ENCODE peak calls at places on chromosome 20, in four cellular contexts. B is tibial nerve, P is breast epithelium, S is nephron progenitor cell. A is an unnamed sample.

GRCh38 chr20:63980317-63980805 is 571 bp upstream of the PRPF6 start:
- DNase-seq in B (no peak), P (no peak), S (no peak), A (no peak)

GRCh38 chr20:61442075-61442670 is 190.1 kb downstream of the CDH4 start:
- DNase-seq in B (no peak), P (no peak), S (no peak), A (no peak)

GRCh38 chr20:14986026-14986655 is 648.7 kb upstream of the FLRT3 start:
- DNase-seq in B (no peak), P (no peak), S (no peak), A (no peak)

GRCh38 chr20:19886666-19887288 is 128.7 kb downstream of the RIN2 start:
- DNase-seq in B (no peak), P (no peak), S (no peak), A (no peak)

GRCh38 chr20:46307999-46308257 is 370 bp downstream of the CDH22 start:
- DNase-seq in B (no peak), P (no peak), S (no peak), A (no peak)

GRCh38 chr20:45918182-45918737 is 6.3 kb upstream of the PLTP start:
- DNase-seq in B (no peak), P (no peak), S (no peak), A (no peak)

GRCh38 chr20:15673206-15673605 is 900.0 kb downstream of the KIF16B start:
- DNase-seq in B (no peak), P (no peak), S (no peak), A (no peak)

GRCh38 chr20:32438331-32438858 is 80.3 kb downstream of the ASXL1 start:
- DNase-seq in B (no peak), P (no peak), S (no peak), A (no peak)

GRCh38 chr20:51660741-51661608 is 107.2 kb downstream of the ATP9A start:
- DNase-seq in B (no peak), P (no peak), S (no peak), A (no peak)

GRCh38 chr20:43957392-43957791 is 42.7 kb downstream of the TOX2 start:
- DNase-seq in B (no peak), P (no peak), S (no peak), A (no peak)

GRCh38 chr20:24502184-24502583 is 32.8 kb downstream of the SYNDIG1 start:
- DNase-seq in B (no peak), P (no peak), S (no peak), A (no peak)

GRCh38 chr20:34710568-34710839 is 6.4 kb downstream of the TP53INP2 start:
- DNase-seq in B (no peak), P (no peak), S (no peak), A (no peak)

GRCh38 chr20:14489544-14489943 is 152.1 kb upstream of the FLRT3 start:
- DNase-seq in B (no peak), P (no peak), S (no peak), A (no peak)

GRCh38 chr20:25540273-25540672 is 45.1 kb downstream of the NINL start:
- DNase-seq in B (no peak), P (no peak), S (no peak), A (no peak)
- TF ChIP-seq CTCF in B (peak; percentile 39), P (peak; percentile 27), S (no peak), A (peak; percentile 40)

GRCh38 chr20:4781211-4781610 is 59.5 kb downstream of the PRND start:
- DNase-seq in B (no peak), P (no peak), S (no peak), A (no peak)

GRCh38 chr20:4776079-4776630 is 54.4 kb downstream of the PRND start:
- DNase-seq in B (no peak), P (no peak), S (no peak), A (no peak)

GRCh38 chr20:4782373-4782772 is 60.7 kb downstream of the PRND start:
- DNase-seq in B (no peak), P (no peak), S (no peak), A (no peak)

GRCh38 chr20:4781637-4782349 is 60.1 kb downstream of the PRND start:
- DNase-seq in B (no peak), P (no peak), S (no peak), A (no peak)

GRCh38 chr20:4780245-4780644 is 58.5 kb downstream of the PRND start:
- DNase-seq in B (no peak), P (no peak), S (no peak), A (no peak)
- TF ChIP-seq CTCF in B (no peak), P (no peak), S (no peak), A (no peak)

DNA sequence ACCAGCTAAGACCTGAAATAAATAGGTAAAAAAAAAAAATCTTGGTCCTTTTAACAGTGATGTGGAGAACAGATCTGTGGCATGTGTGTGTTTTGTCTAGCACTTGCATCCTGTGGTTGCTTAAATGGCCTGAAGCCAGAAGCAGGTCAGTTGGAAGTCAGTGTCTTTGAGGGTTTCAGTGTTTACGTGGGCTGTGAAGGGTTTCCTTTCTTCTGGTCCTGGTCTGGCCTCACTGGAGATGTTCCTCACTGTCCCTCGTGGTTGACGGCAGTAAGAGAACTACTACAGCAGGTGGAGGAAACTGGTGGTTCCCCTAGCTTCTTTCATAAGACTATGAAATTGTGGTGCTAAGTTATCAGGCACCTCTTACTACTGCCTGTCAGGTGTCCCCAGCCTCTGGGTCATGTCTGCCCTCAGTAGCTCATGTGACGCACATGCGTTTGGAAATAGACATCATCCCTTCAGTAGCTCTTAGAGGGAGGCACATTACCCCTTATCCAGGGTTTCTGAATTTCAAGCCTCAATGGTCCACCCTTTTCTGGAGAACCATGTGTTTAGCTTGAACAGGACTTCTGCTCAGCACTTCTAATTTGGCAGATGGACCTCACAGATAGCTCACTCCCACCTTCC is 59.4 kb upstream of the SCP2D1 start:
- DNase-seq in B (no peak), P (no peak), S (no peak), A (no peak)
- TF ChIP-seq CTCF in B (no peak), P (no peak), S (no peak), A (no peak)

DNA sequence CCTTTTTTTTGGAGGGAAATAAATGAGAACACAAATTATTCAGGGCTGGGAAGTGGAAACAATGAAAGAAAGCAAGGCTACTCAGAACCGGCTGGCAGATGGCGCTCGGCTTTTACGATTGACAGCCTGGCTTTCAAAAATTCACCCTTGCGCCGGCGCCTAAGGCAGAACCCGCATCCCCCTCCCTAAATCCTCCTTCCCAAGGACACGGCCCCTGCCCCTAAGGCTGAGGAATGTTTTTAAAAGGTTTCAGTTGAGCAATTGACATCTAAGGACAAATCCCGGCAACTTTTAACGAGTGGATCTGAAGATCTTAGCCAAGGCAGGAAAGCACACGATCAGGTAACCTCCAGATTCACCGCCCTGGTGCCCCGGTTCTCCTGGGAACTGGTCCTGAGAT is 16.3 kb downstream of the GNAS start:
- DNase-seq in B (no peak), P (no peak), S (peak; percentile 66), A (no peak)
- TF ChIP-seq CTCF in B (no peak), P (no peak), S (peak; percentile 17), A (peak; percentile 63)

GRCh38 chr20:48026981-48027592 is 241.8 kb upstream of the SULF2 start:
- DNase-seq in B (no peak), P (no peak), S (no peak), A (no peak)
- TF ChIP-seq CTCF in B (no peak), P (no peak), S (no peak), A (no peak)